ENCODE peak calls at places on chromosomes 6 and 20, in eight cellular contexts. Z is thyroid gland, Q is fibroblast of lung, L is breast epithelium, G is osteoblast, P is IMR-90, R is endothelial cell of umbilical vein, N is colonic mucosa. C is an unnamed sample. For H3K9me3, the result is how much of the 10 kb centered on the place peaks cover.

GRCh38 chr6:111841822-111842221 is 31.4 kb downstream of the FYN start:
- DNase-seq in Z (peak), Q (peak), L (no peak), G (peak), P (peak), R (peak), N (peak), C (no peak)

GRCh38 chr20:18853946-18854646 is 40.5 kb downstream of the SCP2D1 start:
- DNase-seq in Z (no peak), Q (no peak), L (no peak), G (no peak), P (no peak), R (no peak), N (no peak), C (no peak)

GRCh38 chr6:44508646-44509045 is 121.1 kb downstream of the CDC5L start:
- DNase-seq in Z (no peak), Q (peak), L (no peak), G (peak), P (peak), R (no peak), N (no peak), C (no peak)

GRCh38 chr6:7106752-7107577 is 796 bp upstream of the RREB1 start:
- DNase-seq in Z (peak), Q (no peak), L (no peak), G (peak), P (peak), R (no peak), N (peak), C (peak)

GRCh38 chr20:10985536-10985935 is 311.7 kb upstream of the JAG1 start:
- DNase-seq in Z (no peak), Q (peak), L (no peak), G (peak), P (peak), R (peak), N (no peak), C (no peak)

GRCh38 chr20:39800548-39800947 is 838.4 kb downstream of the DHX35 start:
- DNase-seq in Z (peak), Q (peak), L (no peak), G (peak), P (peak), R (peak), N (no peak), C (no peak)

GRCh38 chr6:43060034-43060754 is 763 bp downstream of the KLC4 start:
- DNase-seq in Z (peak), Q (peak), L (no peak), G (peak), P (no peak), R (no peak), N (peak), C (no peak)

GRCh38 chr6:157314705-157315321 is 8.5 kb downstream of the TMEM242 start:
- DNase-seq in Z (no peak), Q (peak), L (no peak), G (peak), P (peak), R (peak), N (no peak), C (no peak)

GRCh38 chr20:63071541-63072181 is 64.9 kb upstream of the BHLHE23 start:
- DNase-seq in Z (no peak), Q (peak), L (no peak), G (peak), P (peak), R (no peak), N (no peak), C (no peak)

GRCh38 chr6:75376347-75377024 is 91.9 kb upstream of the TMEM30A start:
- DNase-seq in Z (no peak), Q (peak), L (no peak), G (no peak), P (peak), R (peak), N (no peak), C (no peak)

GRCh38 chr6:142740449-142740848 is 204.5 kb downstream of the HIVEP2 start:
- DNase-seq in Z (no peak), Q (peak), L (no peak), G (no peak), P (no peak), R (no peak), N (no peak), C (no peak)

GRCh38 chr6:92497281-92497680 is 922.1 kb downstream of the EPHA7 start:
- DNase-seq in Z (no peak), Q (no peak), L (no peak), G (no peak), P (no peak), R (no peak), N (no peak), C (no peak)

GRCh38 chr20:44967207-44967807 is 995 bp downstream of the STK4 start:
- DNase-seq in Z (no peak), Q (no peak), L (no peak), G (no peak), P (no peak), R (peak), N (peak), C (no peak)

GRCh38 chr6:11653028-11653583 is 115.6 kb downstream of the TMEM170B start:
- DNase-seq in Z (no peak), Q (peak), L (no peak), G (peak), P (peak), R (peak), N (no peak), C (no peak)

GRCh38 chr6:152502421-152503188 is 134.6 kb downstream of the SYNE1 start:
- DNase-seq in Z (no peak), Q (no peak), L (no peak), G (peak), P (peak), R (no peak), N (no peak), C (no peak)

GRCh38 chr20:47379433-47380150 is 23.1 kb upstream of the ZMYND8 start:
- DNase-seq in Z (no peak), Q (peak), L (no peak), G (peak), P (peak), R (no peak), N (no peak), C (no peak)

GRCh38 chr6:130105996-130106704 is 87.8 kb downstream of the L3MBTL3 start:
- DNase-seq in Z (no peak), Q (no peak), L (no peak), G (no peak), P (no peak), R (no peak), N (no peak), C (no peak)

GRCh38 chr6:158068893-158069799 is 87.5 kb downstream of the SYNJ2 start:
- DNase-seq in Z (peak), Q (peak), L (peak), G (peak), P (peak), R (peak), N (peak), C (no peak)

GRCh38 chr6:105402090-105402980 is 547 bp downstream of the PREP start:
- DNase-seq in Z (no peak), Q (peak), L (no peak), G (peak), P (peak), R (peak), N (peak), C (peak)

GRCh38 chr6:89941031-89941775 is 46.9 kb downstream of the GJA10 start:
- DNase-seq in Z (peak), Q (peak), L (no peak), G (peak), P (no peak), R (no peak), N (peak), C (no peak)

GRCh38 chr6:10184408-10185187 is 230.3 kb downstream of the TFAP2A start:
- DNase-seq in Z (no peak), Q (no peak), L (no peak), G (no peak), P (no peak), R (no peak), N (no peak), C (no peak)

GRCh38 chr6:137357263-137357947 is 136.8 kb downstream of the OLIG3 start:
- DNase-seq in Z (no peak), Q (no peak), L (no peak), G (no peak), P (no peak), R (no peak), N (no peak), C (no peak)

GRCh38 chr6:140138311-140138994 is 764.0 kb upstream of the CITED2 start:
- DNase-seq in Z (no peak), Q (peak), L (no peak), G (no peak), P (no peak), R (peak), N (no peak), C (no peak)

GRCh38 chr20:46135856-46136633 is 17.9 kb downstream of the CD40 start:
- DNase-seq in Z (no peak), Q (no peak), L (no peak), G (no peak), P (no peak), R (no peak), N (no peak), C (no peak)

GRCh38 chr6:15152720-15153119 is 93.1 kb upstream of the JARID2 start:
- DNase-seq in Z (no peak), Q (no peak), L (no peak), G (peak), P (no peak), R (no peak), N (no peak), C (no peak)

GRCh38 chr6:42292002-42292735 is 74.5 kb upstream of the MRPS10 start:
- DNase-seq in Z (no peak), Q (peak), L (no peak), G (peak), P (peak), R (no peak), N (no peak), C (no peak)

GRCh38 chr20:52190437-52191131 is 995 bp downstream of the ZFP64 start:
- DNase-seq in Z (peak), Q (peak), L (no peak), G (peak), P (peak), R (peak), N (peak), C (no peak)

GRCh38 chr6:46491789-46492547 is 719 bp upstream of the RCAN2 start:
- DNase-seq in Z (peak), Q (peak), L (no peak), G (peak), P (peak), R (peak), N (peak), C (no peak)

GRCh38 chr20:50690979-50691584 is at the start of gene RIPOR3:
- DNase-seq in Z (no peak), Q (peak), L (no peak), G (no peak), P (no peak), R (no peak), N (no peak), C (no peak)

GRCh38 chr6:5125152-5126006 is 40.2 kb downstream of the PPP1R3G start:
- DNase-seq in Z (no peak), Q (peak), L (no peak), G (peak), P (peak), R (no peak), N (no peak), C (no peak)

GRCh38 chr20:40293740-40294139 is 395.3 kb downstream of the MAFB start:
- DNase-seq in Z (peak), Q (no peak), L (no peak), G (no peak), P (no peak), R (peak), N (no peak), C (no peak)

GRCh38 chr20:43751167-43752050 is 24.6 kb upstream of the GTSF1L start:
- DNase-seq in Z (no peak), Q (peak), L (no peak), G (peak), P (peak), R (no peak), N (no peak), C (no peak)

GRCh38 chr6:39018103-39018502 is 30.5 kb upstream of the GLP1R start:
- DNase-seq in Z (no peak), Q (no peak), L (no peak), G (no peak), P (no peak), R (no peak), N (no peak), C (no peak)

GRCh38 chr6:91781946-91782345 is 1195.1 kb upstream of the MAP3K7 start:
- DNase-seq in Z (no peak), Q (no peak), L (no peak), G (no peak), P (no peak), R (no peak), N (no peak), C (no peak)

DNA sequence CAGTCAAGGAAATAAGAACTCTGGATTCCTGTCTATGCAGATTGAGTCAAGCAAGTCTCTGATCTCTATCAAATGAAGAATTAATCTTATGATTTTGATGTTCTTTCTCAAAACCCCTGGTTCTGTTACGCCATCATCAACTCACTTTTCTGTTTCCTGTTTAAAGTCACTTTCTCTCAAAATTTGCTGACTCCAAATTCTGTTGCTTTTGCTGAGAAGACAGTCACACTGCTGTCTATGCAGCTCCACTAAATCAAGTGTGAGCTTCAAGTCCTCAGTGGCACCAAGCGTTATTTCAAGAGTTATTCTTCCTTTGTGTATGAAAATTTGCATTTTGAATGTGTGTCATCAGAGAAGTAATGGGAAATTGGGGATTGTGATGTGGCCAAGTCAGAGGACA is 663.3 kb downstream of the KIF16B start:
- DNase-seq in Z (no peak), Q (no peak), L (no peak), G (no peak), P (no peak), R (no peak), N (no peak), C (no peak)
- H3K9me3 ChIP-seq in Z (under half), Q (under half), L (under half), G (under half), P (under half), R (under half), N (under half), C (under half)

DNA sequence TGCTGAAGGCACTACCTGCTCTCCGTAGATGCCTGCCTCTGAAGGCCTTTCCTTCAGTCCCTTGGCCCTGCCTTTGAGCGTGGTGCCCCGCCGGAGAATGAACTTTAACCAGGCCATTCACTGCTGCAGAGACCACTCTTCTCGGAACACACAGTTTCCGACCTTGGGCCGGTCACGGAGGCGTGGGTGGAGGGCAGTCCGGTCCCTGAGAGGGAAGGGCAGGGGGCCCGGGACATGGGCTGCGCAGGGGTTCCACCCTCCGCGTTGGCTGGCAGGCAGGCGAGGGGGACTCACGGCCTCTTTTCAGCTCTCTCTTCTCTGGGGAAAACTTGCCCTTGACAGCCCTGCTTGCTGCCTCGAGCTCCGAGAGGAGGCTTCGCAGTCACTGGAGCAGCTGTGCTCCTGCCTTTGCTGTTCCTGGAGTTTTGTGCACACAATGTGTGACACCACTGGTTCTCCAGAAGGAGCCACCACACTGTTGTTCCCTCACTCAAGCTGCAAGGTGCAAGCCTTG is 187.8 kb downstream of the SMOC2 start:
- DNase-seq in Z (no peak), Q (no peak), L (no peak), G (no peak), P (no peak), R (no peak), N (no peak), C (no peak)
- H3K9me3 ChIP-seq in Z (under half), Q (under half), L (under half), G (under half), P (under half), R (under half), N (under half), C (under half)

GRCh38 chr20:55792049-55792448 is 213.3 kb downstream of the CBLN4 start:
- DNase-seq in Z (no peak), Q (no peak), L (no peak), G (no peak), P (no peak), R (no peak), N (no peak), C (no peak)
- H3K9me3 ChIP-seq in Z (under half), Q (under half), L (under half), G (under half), P (under half), R (under half), N (under half), C (under half)

DNA sequence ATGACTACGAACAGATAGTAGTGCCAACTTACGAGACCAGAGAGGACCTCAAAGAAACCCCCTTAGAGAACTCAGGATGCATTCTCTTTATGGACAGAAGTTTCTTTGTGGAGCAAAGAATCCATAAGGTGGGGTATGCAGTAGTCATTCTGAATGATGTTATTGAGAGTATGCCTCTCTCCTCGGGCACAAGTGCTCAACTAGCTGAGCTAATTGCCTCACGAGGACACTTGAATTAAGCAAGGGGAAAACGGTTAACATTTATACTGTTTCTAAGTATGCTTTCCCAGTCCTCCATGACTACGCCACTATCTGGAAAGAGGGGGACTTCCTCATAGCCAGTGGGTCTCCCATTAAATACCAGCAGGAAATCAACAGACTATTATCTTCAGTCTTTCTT is 25.6 kb downstream of the MC3R start:
- DNase-seq in Z (no peak), Q (no peak), L (no peak), G (no peak), P (no peak), R (no peak), N (no peak), C (no peak)
- H3K9me3 ChIP-seq in Z (under half), Q (under half), L (under half), G (under half), P (under half), R (under half), N (under half), C (under half)

DNA sequence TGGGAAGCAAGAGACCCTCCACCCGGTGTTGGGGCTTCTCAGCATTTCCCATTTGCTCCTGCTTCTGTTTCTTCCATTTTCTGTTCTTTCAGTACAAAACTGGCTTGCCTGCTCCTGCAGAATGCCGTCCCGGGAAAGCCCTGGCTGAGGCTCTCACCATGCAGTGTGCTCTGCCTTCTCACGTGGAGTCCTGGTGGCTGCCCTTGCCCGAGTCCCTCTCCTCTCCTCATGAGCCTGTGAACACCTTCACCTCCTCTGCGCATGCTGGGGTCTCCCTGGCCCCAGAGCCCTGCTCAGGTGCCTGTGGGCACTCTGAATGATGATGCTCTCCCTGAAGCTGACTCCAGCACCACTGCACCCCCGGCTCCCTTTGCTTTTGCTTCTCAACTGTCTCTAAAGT is 752.0 kb downstream of the QKI start:
- DNase-seq in Z (no peak), Q (no peak), L (no peak), G (no peak), P (no peak), R (no peak), N (no peak), C (no peak)
- H3K9me3 ChIP-seq in Z (under half), Q (under half), L (under half), G (under half), P (under half), R (under half), N (under half), C (under half)

GRCh38 chr6:167524261-167524660 is 199.4 kb downstream of the TTLL2 start:
- DNase-seq in Z (no peak), Q (no peak), L (no peak), G (no peak), P (no peak), R (no peak), N (no peak), C (no peak)

GRCh38 chr6:167523426-167523825 is 198.5 kb downstream of the TTLL2 start:
- DNase-seq in Z (no peak), Q (no peak), L (no peak), G (no peak), P (no peak), R (no peak), N (no peak), C (no peak)

GRCh38 chr6:167524720-167525119 is 199.8 kb downstream of the TTLL2 start:
- DNase-seq in Z (no peak), Q (no peak), L (no peak), G (no peak), P (no peak), R (no peak), N (no peak), C (no peak)

GRCh38 chr6:167528239-167528638 is 203.4 kb downstream of the TTLL2 start:
- DNase-seq in Z (no peak), Q (no peak), L (no peak), G (no peak), P (no peak), R (no peak), N (no peak), C (no peak)

DNA sequence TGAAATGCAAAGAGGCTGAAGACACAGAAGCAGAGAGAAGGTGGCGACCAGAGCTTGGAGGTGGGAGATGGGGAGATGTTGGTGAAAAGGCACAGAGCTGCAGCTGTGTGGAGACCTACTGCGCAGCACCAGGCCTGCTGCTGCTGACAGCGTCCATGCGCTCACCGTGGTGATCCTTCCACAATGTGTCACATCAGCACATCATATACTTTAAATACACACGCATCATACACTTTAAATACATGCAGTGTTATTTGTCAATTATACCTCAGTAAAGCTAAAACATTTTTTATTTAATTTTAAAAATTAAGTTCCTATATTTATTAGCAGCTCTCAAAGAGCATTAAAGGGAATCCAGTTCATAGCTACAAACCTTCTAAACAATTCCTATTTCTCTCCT is 200.9 kb downstream of the TTLL2 start:
- DNase-seq in Z (no peak), Q (no peak), L (no peak), G (no peak), P (no peak), R (no peak), N (no peak), C (no peak)
- H3K9me3 ChIP-seq in Z (under half), Q (under half), L (under half), G (under half), P (under half), R (under half), N (under half), C (under half)

DNA sequence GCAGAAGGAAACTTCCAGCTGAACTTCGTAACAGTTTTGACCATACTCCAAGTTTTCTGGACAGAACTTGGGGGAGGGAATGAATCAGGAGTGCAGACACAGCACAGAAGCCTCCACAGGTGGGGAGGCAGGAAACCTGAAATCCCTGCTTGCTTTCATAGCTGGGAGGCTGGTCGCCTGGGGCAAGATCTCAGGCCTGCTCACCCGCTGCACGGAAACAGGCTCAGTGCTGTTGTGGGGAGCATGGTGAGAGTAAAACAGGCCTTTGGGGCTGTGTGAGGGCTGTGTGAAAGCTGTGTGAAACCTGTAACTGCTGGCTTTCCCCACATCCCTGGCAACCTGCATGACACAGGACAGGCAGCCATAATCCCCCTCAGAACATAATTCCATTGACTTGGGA is 85.2 kb upstream of the UFL1 start:
- DNase-seq in Z (no peak), Q (no peak), L (no peak), G (no peak), P (no peak), R (no peak), N (no peak), C (no peak)
- H3K9me3 ChIP-seq in Z (under half), Q (under half), L (under half), G (under half), P (under half), R (under half), N (under half), C (under half)

C was measured in T-helper 17 cell.